ENCODE peak calls at places on chromosomes 5 and 9, in eight cellular contexts. Z, X, W, N, Y, E, A and I are unnamed samples.

GRCh38 chr5:8756498-8757084 is 789.3 kb downstream of the SEMA5A start:
- DNase-seq in N (peak; percentile 19), Y (no peak), X (no peak), A (no peak), E (no peak), Z (no peak), W (peak; percentile 8), I (no peak)

GRCh38 chr5:1889321-1890065 is 6.8 kb upstream of the IRX4 start:
- DNase-seq in W (no peak), N (no peak), Z (no peak), E (no peak), A (no peak), Y (peak; percentile 58), X (no peak), I (no peak)

GRCh38 chr5:94693845-94694370 is 75.4 kb downstream of the SLF1 start:
- DNase-seq in Y (no peak), N (no peak), Z (no peak), X (no peak), W (no peak), E (no peak), A (no peak), I (no peak)

GRCh38 chr5:146910239-146910638 is 31.7 kb upstream of the PPP2R2B start:
- DNase-seq in Y (no peak), A (no peak), N (no peak), E (no peak), Z (no peak), X (no peak), W (no peak), I (no peak)

GRCh38 chr9:4077499-4078102 is 222.3 kb downstream of the GLIS3 start:
- DNase-seq in N (peak; percentile 36), Z (peak; percentile 61), A (peak; percentile 48), E (peak; percentile 82), X (peak; percentile 89), W (peak; percentile 85), Y (no peak), I (peak; percentile 80)

GRCh38 chr5:150615141-150615699 is 25.2 kb upstream of the SYNPO start:
- DNase-seq in Z (no peak), W (peak; percentile 41), N (peak; percentile 42), A (no peak), Y (no peak), X (no peak), E (no peak), I (peak; percentile 79)

GRCh38 chr9:136324501-136325300 is 2.6 kb upstream of the GPSM1 start:
- DNase-seq in A (no peak), E (peak; percentile 79), W (no peak), Y (no peak), Z (no peak), X (no peak), N (no peak), I (peak; percentile 86)

GRCh38 chr5:146089287-146089686 is 16.1 kb downstream of the PLAC8L1 start:
- DNase-seq in W (no peak), E (no peak), A (no peak), N (no peak), Y (no peak), Z (no peak), X (no peak), I (no peak)

GRCh38 chr9:90014421-90014820 is 409.6 kb downstream of the GADD45G start:
- DNase-seq in W (no peak), X (no peak), A (no peak), N (peak; percentile 58), Y (no peak), E (no peak), Z (no peak), I (no peak)

GRCh38 chr9:81363916-81364480 is 325.3 kb downstream of the TLE1 start:
- DNase-seq in A (no peak), Z (no peak), E (no peak), N (no peak), X (no peak), Y (no peak), W (no peak), I (no peak)

GRCh38 chr5:50968296-50969206 is 302.1 kb downstream of the PARP8 start:
- DNase-seq in W (no peak), Y (no peak), Z (no peak), A (no peak), E (no peak), N (no peak), X (no peak), I (no peak)

GRCh38 chr5:74685979-74686631 is 1.1 kb downstream of the HEXB start:
- DNase-seq in Z (no peak), X (no peak), E (peak; percentile 43), Y (no peak), W (no peak), A (no peak), N (no peak), I (no peak)

GRCh38 chr9:27194401-27195091 is 85.5 kb downstream of the TEK start:
- DNase-seq in Z (no peak), N (no peak), A (peak; percentile 72), E (no peak), Y (no peak), X (no peak), W (no peak), I (no peak)

GRCh38 chr5:100131161-100131560 is 404.0 kb upstream of the FAM174A start:
- DNase-seq in E (no peak), Y (no peak), X (no peak), N (no peak), A (no peak), Z (no peak), W (no peak), I (no peak)

GRCh38 chr9:82436480-82436879 is 447.9 kb downstream of the SPATA31D1 start:
- DNase-seq in X (no peak), A (no peak), W (no peak), N (no peak), Y (no peak), E (no peak), Z (no peak), I (no peak)

GRCh38 chr9:132770775-132771310 is 100.6 kb downstream of the GTF3C4 start:
- DNase-seq in X (no peak), Y (no peak), E (no peak), Z (no peak), N (no peak), A (no peak), W (no peak), I (no peak)

GRCh38 chr5:103389362-103389761 is 130.8 kb downstream of the MACIR start:
- DNase-seq in A (no peak), Z (no peak), E (no peak), N (no peak), W (no peak), X (no peak), Y (no peak), I (no peak)

GRCh38 chr9:88994820-88995180 is 3.5 kb downstream of the S1PR3 start:
- DNase-seq in N (no peak), A (no peak), Z (no peak), Y (no peak), X (no peak), E (no peak), W (no peak), I (no peak)

GRCh38 chr9:115015018-115015635 is 84.7 kb upstream of the TNFSF8 start:
- DNase-seq in Y (no peak), N (no peak), X (no peak), E (peak; percentile 26), Z (no peak), A (peak; percentile 40), W (peak; percentile 28), I (peak; percentile 40)
- TF ChIP-seq CTCF in Y (peak; percentile 62), N (peak; percentile 46), X (no peak), E (peak; percentile 28), Z (peak; percentile 36), A (peak; percentile 75), W (peak; percentile 61), I (peak; percentile 54)

GRCh38 chr5:72477644-72478043 is 29.6 kb downstream of the ZNF366 start:
- DNase-seq in Z (no peak), A (no peak), E (no peak), N (no peak), W (no peak), Y (no peak), X (no peak), I (no peak)
- TF ChIP-seq POLR2AphosphoS5 in Z (no peak), A (no peak), E (no peak), N (no peak), W (no peak), Y (no peak), X (no peak), I (no peak)

DNA sequence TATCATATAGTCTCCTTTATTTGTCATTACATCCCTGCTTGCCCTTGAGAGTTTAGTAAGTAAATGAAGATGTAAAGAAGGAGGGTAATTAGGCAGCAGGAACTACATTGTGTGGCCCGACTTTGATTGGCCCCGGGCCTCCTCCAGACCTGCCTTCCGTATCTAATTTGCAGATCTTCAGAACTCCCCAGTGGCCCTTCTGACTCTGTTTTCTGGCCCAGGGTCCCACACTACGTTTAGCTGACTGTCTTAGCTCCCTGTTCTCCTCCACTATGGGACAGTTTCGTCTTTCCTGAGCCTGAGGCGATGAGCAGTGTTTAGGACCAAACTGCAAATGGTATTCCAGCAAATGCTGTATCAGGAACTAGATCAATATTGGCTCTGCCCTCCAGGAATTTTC is 21.6 kb upstream of the CTSL start:
- DNase-seq in E (no peak), W (no peak), A (no peak), Z (no peak), Y (no peak), X (no peak), N (no peak), I (no peak)
- TF ChIP-seq CTCF in E (no peak), W (no peak), A (no peak), Z (no peak), Y (no peak), X (no peak), N (no peak), I (no peak)

GRCh38 chr5:5473224-5473623 is 50.7 kb downstream of the ICE1 start:
- DNase-seq in W (no peak), A (no peak), Z (no peak), X (no peak), E (no peak), Y (no peak), N (no peak), I (no peak)

GRCh38 chr5:5470933-5471332 is 48.5 kb downstream of the ICE1 start:
- DNase-seq in X (no peak), Z (no peak), N (no peak), E (no peak), Y (no peak), A (no peak), W (no peak), I (no peak)

GRCh38 chr5:5480481-5481111 is 58.1 kb downstream of the ICE1 start:
- DNase-seq in A (no peak), Z (no peak), E (no peak), W (no peak), Y (no peak), X (no peak), N (no peak), I (no peak)

GRCh38 chr5:5474961-5475360 is 52.5 kb downstream of the ICE1 start:
- DNase-seq in A (no peak), N (no peak), X (no peak), W (no peak), Z (no peak), Y (no peak), E (no peak), I (no peak)

DNA sequence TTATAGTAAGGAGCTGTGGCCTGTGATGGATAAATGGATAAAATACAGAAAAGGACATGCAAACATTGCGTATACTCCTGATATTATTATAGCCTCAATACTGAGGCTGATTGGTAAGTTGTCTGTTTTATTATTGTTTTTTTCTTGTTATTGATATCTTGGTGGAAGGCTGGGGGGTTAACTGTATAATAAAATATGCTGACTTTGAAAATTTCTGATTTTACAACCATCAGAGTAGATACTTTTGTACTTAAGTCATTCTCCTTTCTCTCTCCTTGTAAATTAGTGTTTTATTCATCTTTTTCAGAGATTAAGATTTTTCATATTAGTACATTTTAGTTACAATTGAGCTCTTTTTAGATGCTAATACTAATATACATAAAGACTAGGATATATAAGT is 53.5 kb downstream of the ICE1 start:
- DNase-seq in X (no peak), E (no peak), N (no peak), A (no peak), Y (no peak), Z (no peak), W (no peak), I (no peak)
- TF ChIP-seq POLR2AphosphoS5 in X (no peak), E (no peak), N (no peak), A (no peak), Y (no peak), Z (no peak), W (no peak), I (no peak)